ENCODE peak calls at places on chromosome 1, in ten cellular contexts. J is nucleus accumbens; P is NCI-H1105 treated with DMSO at 0.1 percent for 48 hours; O is cardiac fibroblast; Q is stimulated activated CD4-positive, alpha-beta T cell treated with anti-CD3 and anti-CD28 coated beads, Interleukin-1b, Interleukin-23, amount 100 ng/mL, for 24 hours; M is AG09319; S is astrocyte; E is head of caudate nucleus; U is EL; Y is AG09309. X is an unnamed sample.

GRCh38 chr1:59596432-59596831 is 218.3 kb upstream of the HOOK1 start:
- DNase-seq in U (peak; percentile 81), S (peak; percentile 86), Y (peak; percentile 87), Q (no peak), E (no peak), M (peak; percentile 56), O (peak; percentile 79), J (no peak), P (no peak), X (no peak)

GRCh38 chr1:6523566-6523965 is 30.7 kb downstream of the NOL9 start:
- DNase-seq in Q (no peak), S (no peak), Y (no peak), O (peak; percentile 58), E (no peak), U (peak; percentile 48), J (no peak), M (no peak), P (no peak), X (peak; percentile 39)

GRCh38 chr1:23224721-23225648 is 7.7 kb upstream of the HTR1D start:
- DNase-seq in Q (no peak), S (peak; percentile 52), J (no peak), P (no peak), O (peak; percentile 83), Y (peak; percentile 7), U (peak; percentile 91), M (peak; percentile 36), E (no peak), X (no peak)

GRCh38 chr1:15954316-15954715 is 21.6 kb downstream of the ZBTB17 start:
- DNase-seq in P (no peak), E (no peak), S (no peak), J (no peak), M (no peak), U (no peak), Q (no peak), O (no peak), Y (no peak), X (no peak)

GRCh38 chr1:205504311-205505075 is at the start of gene CDK18:
- DNase-seq in Q (peak; percentile 19), O (peak; percentile 64), U (peak; percentile 77), M (no peak), Y (no peak), J (peak; percentile 86), E (peak; percentile 88), S (no peak), P (peak; percentile 74), X (peak; percentile 95)

GRCh38 chr1:13737388-13737787 is 37.4 kb downstream of the PRDM2 start:
- DNase-seq in M (no peak), E (no peak), O (no peak), J (no peak), Q (no peak), U (no peak), S (no peak), P (peak; percentile 88), Y (no peak), X (no peak)

GRCh38 chr1:83961571-83962295 is 37.2 kb downstream of the TTLL7 start:
- DNase-seq in S (peak; percentile 20), P (no peak), M (no peak), O (peak; percentile 11), Y (no peak), Q (no peak), U (peak; percentile 3), J (no peak), E (no peak), X (peak; percentile 83)

GRCh38 chr1:64111787-64112186 is 91.6 kb upstream of the UBE2U start:
- DNase-seq in E (no peak), O (no peak), S (no peak), Q (no peak), P (no peak), Y (no peak), M (no peak), J (no peak), U (peak; percentile 75), X (no peak)

GRCh38 chr1:2637472-2637871 is 4.7 kb upstream of the MMEL1 start:
- DNase-seq in O (no peak), E (no peak), Q (no peak), M (no peak), Y (no peak), J (no peak), P (no peak), U (no peak), S (no peak), X (no peak)

GRCh38 chr1:205983925-205984725 is 19.1 kb downstream of the RAB7B start:
- DNase-seq in Y (no peak), U (peak; percentile 53), M (no peak), Q (no peak), J (peak; percentile 54), O (peak; percentile 74), S (peak; percentile 51), P (no peak), E (peak; percentile 81), X (peak; percentile 88)

GRCh38 chr1:116826818-116827606 is 72.8 kb downstream of the CD2 start:
- DNase-seq in U (peak; percentile 58), E (no peak), M (no peak), O (peak; percentile 58), J (no peak), P (no peak), Y (no peak), S (peak; percentile 66), Q (peak; percentile 46), X (no peak)

GRCh38 chr1:178283409-178283808 is 189.5 kb downstream of the RASAL2 start:
- DNase-seq in E (no peak), M (no peak), P (no peak), J (no peak), Q (no peak), Y (no peak), U (no peak), S (peak; percentile 38), O (peak; percentile 70), X (peak; percentile 53)

GRCh38 chr1:197868751-197869501 is 33.5 kb upstream of the C1orf53 start:
- DNase-seq in S (peak; percentile 36), M (peak; percentile 25), O (peak; percentile 74), J (no peak), U (peak; percentile 64), E (no peak), Y (peak; percentile 27), Q (peak; percentile 13), P (peak; percentile 40), X (peak; percentile 55)

GRCh38 chr1:230431517-230431916 is 5.4 kb upstream of the PGBD5 start:
- DNase-seq in O (no peak), J (no peak), M (no peak), Y (no peak), E (no peak), U (no peak), Q (no peak), S (no peak), P (no peak), X (no peak)

GRCh38 chr1:115280073-115280472 is 58.0 kb downstream of the NGF start:
- DNase-seq in Y (peak; percentile 75), U (peak; percentile 96), M (peak; percentile 92), Q (no peak), O (peak; percentile 77), P (no peak), J (no peak), S (peak; percentile 80), E (no peak), X (no peak)

GRCh38 chr1:201489656-201490261 is 17.2 kb downstream of the CSRP1 start:
- DNase-seq in M (no peak), Y (no peak), O (peak; percentile 38), J (no peak), Q (no peak), U (no peak), S (no peak), P (no peak), E (no peak), X (no peak)

GRCh38 chr1:117605164-117605810 is 561 bp upstream of the TENT5C start:
- DNase-seq in Y (no peak), P (no peak), E (no peak), J (no peak), O (peak; percentile 10), S (peak; percentile 44), M (no peak), U (peak; percentile 27), Q (no peak), X (peak; percentile 41)

GRCh38 chr1:38284953-38285352 is 238.4 kb upstream of the POU3F1 start:
- DNase-seq in S (no peak), M (no peak), O (no peak), U (no peak), J (no peak), P (no peak), E (no peak), Q (no peak), Y (no peak), X (no peak)

GRCh38 chr1:99645199-99645598 is 714 bp upstream of the PALMD start:
- DNase-seq in U (peak; percentile 69), J (no peak), S (peak; percentile 49), O (peak; percentile 81), E (no peak), Y (peak; percentile 8), P (no peak), M (no peak), Q (no peak), X (no peak)

GRCh38 chr1:17193222-17194132 is 11.5 kb upstream of the PADI1 start:
- DNase-seq in O (no peak), Y (no peak), J (no peak), M (no peak), P (no peak), E (peak; percentile 4), S (no peak), U (no peak), Q (no peak), X (no peak)

GRCh38 chr1:156115514-156116374 is 1.2 kb downstream of the LMNA start:
- DNase-seq in Q (no peak), U (peak; percentile 82), Y (no peak), J (peak; percentile 27), E (peak; percentile 53), M (no peak), O (peak; percentile 86), P (peak; percentile 20), S (no peak), X (peak; percentile 71)

GRCh38 chr1:223315660-223316059 is 48.3 kb downstream of the SUSD4 start:
- DNase-seq in S (no peak), Q (no peak), Y (no peak), E (no peak), O (no peak), U (no peak), P (no peak), J (no peak), M (no peak), X (no peak)

GRCh38 chr1:42815938-42816599 is 853 bp upstream of the ERMAP start:
- DNase-seq in Y (no peak), J (no peak), E (no peak), M (no peak), Q (no peak), P (peak; percentile 62), U (peak; percentile 25), O (peak; percentile 15), S (no peak), X (peak; percentile 45)

GRCh38 chr1:218397752-218398339 is 52.7 kb downstream of the TGFB2 start:
- DNase-seq in S (peak; percentile 78), P (no peak), E (no peak), Y (no peak), J (no peak), U (peak; percentile 25), Q (no peak), M (no peak), O (peak; percentile 37), X (no peak)

GRCh38 chr1:145877923-145878486 is 7.7 kb downstream of the ANKRD35 start:
- DNase-seq in J (no peak), P (no peak), Y (no peak), E (no peak), S (no peak), U (peak; percentile 29), Q (no peak), M (no peak), O (no peak), X (no peak)

GRCh38 chr1:39269791-39270342 is 65.4 kb downstream of the MACF1 start:
- DNase-seq in Q (no peak), E (no peak), J (no peak), P (no peak), O (peak; percentile 63), Y (peak; percentile 46), M (peak; percentile 44), S (no peak), U (peak; percentile 46), X (peak; percentile 43)

GRCh38 chr1:42282024-42282579 is 52.9 kb downstream of the FOXJ3 start:
- DNase-seq in S (peak; percentile 57), M (peak; percentile 66), Y (peak; percentile 71), J (no peak), U (peak; percentile 46), P (no peak), O (peak; percentile 73), Q (no peak), E (no peak), X (no peak)

GRCh38 chr1:100188617-100189016 is 10.6 kb upstream of the LRRC39 start:
- DNase-seq in M (peak; percentile 91), O (peak; percentile 87), Q (no peak), E (no peak), P (peak; percentile 95), U (peak; percentile 21), S (peak; percentile 96), Y (peak; percentile 69), J (no peak), X (peak; percentile 92)

X was measured in pons.